ENCODE peak calls at places on chromosome 17, in five cellular contexts. G, F, J, L and I are unnamed samples.

GRCh38 chr17:20206068-20206467 is 196.9 kb downstream of the SPECC1 start:
- DNase-seq in G (no peak), F (no peak), J (no peak), L (peak; percentile 7), I (no peak)

GRCh38 chr17:77453613-77454559 is 313.1 kb downstream of the SEC14L1 start:
- DNase-seq in G (no peak), F (no peak), J (no peak), L (no peak), I (no peak)

GRCh38 chr17:44972953-44973352 is 4.8 kb upstream of the C1QL1 start:
- DNase-seq in G (no peak), F (no peak), J (no peak), L (no peak), I (no peak)

GRCh38 chr17:58593121-58593520 is 78.7 kb upstream of the MTMR4 start:
- DNase-seq in G (no peak), F (no peak), J (no peak), L (no peak), I (no peak)

GRCh38 chr17:79365361-79365760 is 245.5 kb downstream of the RBFOX3 start:
- DNase-seq in G (no peak), F (no peak), J (no peak), L (no peak), I (no peak)

GRCh38 chr17:36696805-36697204 is 95.4 kb downstream of the MRM1 start:
- DNase-seq in G (no peak), F (no peak), J (no peak), L (no peak), I (no peak)

GRCh38 chr17:9290226-9290613 is 268.9 kb downstream of the NTN1 start:
- DNase-seq in G (no peak), F (no peak), J (no peak), L (no peak), I (no peak)

GRCh38 chr17:57213180-57213825 is 43.0 kb upstream of the MSI2 start:
- DNase-seq in G (no peak), F (no peak), J (no peak), L (no peak), I (no peak)

GRCh38 chr17:57861000-57861736 is 11.3 kb upstream of the MRPS23 start:
- DNase-seq in G (no peak), F (no peak), J (peak; percentile 58), L (peak; percentile 29), I (no peak)

GRCh38 chr17:82734987-82735866 is at the start of gene FN3K:
- DNase-seq in G (peak; percentile 32), F (no peak), J (peak; percentile 70), L (no peak), I (peak; percentile 46)

GRCh38 chr17:30854146-30854545 is 22.4 kb downstream of the ATAD5 start:
- DNase-seq in G (no peak), F (no peak), J (no peak), L (no peak), I (no peak)